ENCODE peak calls at places on chromosomes 11 and 22, in five cellular contexts. A is GM12892, F is H1, V is K562, N is HepG2. Q is an unnamed sample.

GRCh38 chr11:108965602-108966001 is 300.7 kb downstream of the DDX10 start:
- DNase-seq in V (no peak), F (no peak), A (no peak), N (no peak), Q (no peak)

GRCh38 chr11:60831501-60832079 is 10.3 kb upstream of the CCDC86 start:
- DNase-seq in F (no peak), A (no peak), V (no peak), N (no peak), Q (no peak)

GRCh38 chr11:66192181-66192888 is 76.1 kb upstream of the RAB1B start:
- DNase-seq in F (no peak), V (no peak), N (no peak), A (no peak), Q (no peak)

GRCh38 chr11:128963744-128964340 is 21.2 kb upstream of the TP53AIP1 start:
- DNase-seq in N (no peak), A (no peak), F (no peak), V (no peak), Q (no peak)

GRCh38 chr11:2797181-2797711 is 88.3 kb downstream of the CDKN1C start:
- DNase-seq in N (no peak), V (no peak), A (no peak), F (peak; percentile 47), Q (no peak)

GRCh38 chr11:77508031-77508430 is 34.1 kb upstream of the PAK1 start:
- DNase-seq in A (no peak), N (no peak), V (no peak), F (no peak), Q (no peak)

GRCh38 chr11:45333506-45333971 is 47.4 kb upstream of the SYT13 start:
- DNase-seq in A (no peak), F (peak; percentile 55), V (peak; percentile 84), N (peak; percentile 15), Q (no peak)

GRCh38 chr11:19595840-19596751 is 116.5 kb upstream of the NAV2 start:
- DNase-seq in A (no peak), V (no peak), F (no peak), N (no peak), Q (no peak)

GRCh38 chr11:2831826-2832717 is 53.5 kb downstream of the CDKN1C start:
- DNase-seq in F (no peak), N (no peak), A (no peak), V (no peak), Q (no peak)

GRCh38 chr11:110501428-110501827 is 71.7 kb downstream of the FDX1 start:
- DNase-seq in A (no peak), N (no peak), V (no peak), F (no peak), Q (no peak)

GRCh38 chr11:6629892-6630631 is 10.8 kb upstream of the TPP1 start:
- DNase-seq in A (no peak), V (no peak), N (no peak), F (peak; percentile 82), Q (no peak)

GRCh38 chr22:24768537-24769374 is 5.8 kb downstream of the PIWIL3 start:
- DNase-seq in V (peak; percentile 39), A (no peak), F (peak; percentile 76), N (peak; percentile 55), Q (no peak)

GRCh38 chr11:14350215-14350614 is 8.8 kb downstream of the RRAS2 start:
- DNase-seq in A (no peak), V (no peak), F (no peak), N (no peak), Q (no peak)

GRCh38 chr22:42841444-42841843 is 15.6 kb downstream of the ARFGAP3 start:
- DNase-seq in V (no peak), A (no peak), F (no peak), N (no peak), Q (no peak)

GRCh38 chr22:23896166-23896522 is 2.0 kb downstream of the MIF start:
- DNase-seq in V (no peak), A (no peak), F (no peak), N (no peak), Q (no peak)

GRCh38 chr22:50699001-50699753 is 26.6 kb downstream of the SHANK3 start:
- DNase-seq in F (no peak), A (no peak), V (no peak), N (no peak), Q (no peak)

GRCh38 chr11:26287067-26287518 is 44.8 kb upstream of the ANO3 start:
- DNase-seq in N (no peak), V (no peak), A (no peak), F (no peak), Q (no peak)

GRCh38 chr11:8333431-8334401 is 70.0 kb upstream of the LMO1 start:
- DNase-seq in N (no peak), F (no peak), V (no peak), A (no peak), Q (no peak)

GRCh38 chr11:4433852-4434251 is 15.2 kb upstream of the OR52K2 start:
- DNase-seq in V (no peak), F (no peak), A (no peak), N (no peak), Q (no peak)

GRCh38 chr11:44538375-44539054 is 26.9 kb upstream of the CD82 start:
- DNase-seq in N (peak; percentile 48), V (peak; percentile 86), A (peak; percentile 78), F (peak; percentile 92), Q (peak; percentile 81)

GRCh38 chr22:28882545-28882877 is 861 bp upstream of the ZNRF3 start:
- DNase-seq in F (no peak), A (no peak), V (no peak), N (no peak), Q (no peak)

GRCh38 chr11:123561046-123561781 is 93.2 kb downstream of the SCN3B start:
- DNase-seq in N (peak; percentile 7), V (no peak), A (no peak), F (no peak), Q (no peak)

GRCh38 chr11:66068154-66068821 is 1.8 kb upstream of the PACS1 start:
- DNase-seq in F (peak; percentile 94), N (peak; percentile 57), A (peak; percentile 60), V (peak; percentile 68), Q (no peak)

GRCh38 chr11:45964911-45965389 is 42.5 kb downstream of the LARGE2 start:
- DNase-seq in V (peak; percentile 77), A (peak; percentile 38), F (peak; percentile 70), N (peak; percentile 54), Q (peak; percentile 36)

GRCh38 chr11:44904261-44905080 is 46.2 kb downstream of the TP53I11 start:
- DNase-seq in V (peak; percentile 41), F (no peak), A (no peak), N (no peak), Q (no peak)

GRCh38 chr11:92770981-92771380 is 198.5 kb upstream of the MTNR1B start:
- DNase-seq in N (no peak), A (no peak), V (no peak), F (no peak), Q (no peak)

GRCh38 chr22:43891360-43892182 is at the start of gene PNPLA5:
- DNase-seq in A (no peak), F (peak; percentile 86), V (peak; percentile 22), N (no peak), Q (no peak)

GRCh38 chr22:39097098-39098020 is at the start of gene APOBEC3H:
- DNase-seq in A (no peak), F (no peak), N (no peak), V (no peak), Q (no peak)

GRCh38 chr11:46363031-46363407 is 15.8 kb downstream of the DGKZ start:
- DNase-seq in N (no peak), A (no peak), V (no peak), F (no peak), Q (no peak)

GRCh38 chr11:57530596-57531507 is at the start of gene TIMM10:
- DNase-seq in V (peak; percentile 86), A (peak; percentile 81), F (peak; percentile 87), N (peak; percentile 99), Q (peak; percentile 84)
- TF ChIP-seq POLR2A in V (peak; percentile 80), A (peak; percentile 87), F (no peak), N (peak; percentile 70), Q (peak; percentile 81)

DNA sequence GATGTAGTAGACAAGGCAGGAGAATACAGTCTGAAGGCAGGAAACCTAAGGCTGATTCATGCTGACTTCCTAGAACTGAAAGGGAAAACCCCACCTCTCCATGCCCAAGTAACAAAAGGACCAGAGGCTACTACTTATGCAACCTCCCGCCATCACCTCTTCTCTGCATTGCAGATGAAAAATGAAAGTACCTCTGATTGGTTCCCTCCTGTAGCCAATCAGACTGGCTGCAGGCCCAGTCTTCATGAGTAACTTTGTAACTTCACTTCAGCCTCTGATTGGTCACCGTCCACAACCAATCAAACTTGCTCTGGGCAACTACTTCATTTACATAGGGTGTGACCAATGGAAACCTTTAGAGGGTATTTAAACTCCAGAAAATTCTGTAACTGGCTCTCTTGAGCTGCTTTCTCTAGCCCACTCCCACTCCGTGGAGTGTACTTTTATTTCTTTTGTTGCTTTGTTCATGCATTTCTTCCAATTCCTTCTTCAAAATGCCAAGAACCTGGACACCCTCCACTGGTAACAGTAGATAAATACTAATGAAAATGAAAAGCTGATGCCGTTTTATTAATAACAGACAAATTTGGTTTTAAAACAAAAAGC is 5.2 kb upstream of the MAP6 start:
- DNase-seq in N (peak; percentile 15), A (no peak), F (no peak), V (peak; percentile 43), Q (no peak)
- TF ChIP-seq TAF1 in N (no peak), A (no peak), F (no peak), V (no peak), Q (no peak)

GRCh38 chr11:551596-551995 is 8.9 kb downstream of the LMNTD2 start:
- DNase-seq in V (peak; percentile 21), A (no peak), N (no peak), F (no peak), Q (no peak)

GRCh38 chr11:554428-554823 is 6.1 kb downstream of the LMNTD2 start:
- DNase-seq in N (no peak), F (no peak), V (no peak), A (no peak), Q (no peak)

GRCh38 chr11:553949-554398 is 6.6 kb downstream of the LMNTD2 start:
- DNase-seq in F (no peak), V (no peak), N (no peak), A (no peak), Q (no peak)

GRCh38 chr11:554824-555499 is 5.6 kb downstream of the LMNTD2 start:
- DNase-seq in F (peak; percentile 91), A (peak; percentile 89), N (peak; percentile 44), V (peak; percentile 79), Q (peak; percentile 93)

GRCh38 chr11:553083-553948 is 7.2 kb downstream of the LMNTD2 start:
- DNase-seq in N (no peak), A (no peak), F (no peak), V (no peak), Q (no peak)
- TF ChIP-seq POLR2AphosphoS5 in N (no peak), A (no peak), F (no peak), V (no peak), Q (no peak)

DNA sequence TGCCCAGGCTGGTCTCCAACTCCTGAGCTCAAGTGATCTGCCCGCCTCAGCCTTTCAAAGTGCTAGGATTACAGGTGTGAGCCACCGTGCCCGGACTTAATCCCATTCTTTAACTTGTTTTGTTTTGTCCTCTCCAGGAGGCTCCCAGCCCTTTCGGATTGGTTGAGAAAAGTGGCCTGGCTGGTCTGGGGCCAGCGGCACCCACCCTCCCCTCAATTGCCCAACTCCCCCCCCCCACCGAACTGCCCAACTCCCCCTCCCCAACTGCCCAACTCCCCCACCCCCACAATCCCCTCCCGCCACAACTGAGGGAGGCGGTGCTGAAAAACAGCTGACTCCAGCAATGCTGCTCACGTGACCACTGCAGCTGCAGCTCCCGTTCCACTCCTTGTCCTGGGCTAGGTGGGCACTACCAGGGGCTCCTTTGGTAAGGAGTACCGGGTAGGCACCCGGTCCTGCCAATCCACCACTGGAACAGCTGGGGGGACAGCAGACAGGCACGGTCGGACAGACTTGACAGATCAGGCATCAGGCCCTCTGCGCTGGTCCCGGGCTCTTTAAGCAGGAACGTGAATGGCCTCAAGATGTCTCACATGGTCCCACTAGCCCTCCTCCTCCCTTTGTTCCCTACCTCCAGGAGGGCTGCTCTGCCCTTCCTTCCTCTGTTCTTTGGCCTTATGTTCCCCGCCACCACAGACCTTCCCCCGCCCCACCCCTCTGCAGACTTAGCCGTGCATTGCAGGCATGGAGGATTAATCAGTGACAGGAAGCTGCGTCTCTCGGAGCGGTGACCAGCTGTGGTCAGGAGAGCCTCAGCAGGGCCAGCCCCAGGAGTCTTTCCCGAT is at the start of gene TCN2:
- DNase-seq in N (peak; percentile 41), A (no peak), V (peak; percentile 53), F (peak; percentile 91), Q (no peak)
- TF ChIP-seq POLR2A in N (no peak), A (peak; percentile 18), V (no peak), F (peak; percentile 74), Q (no peak)